ENCODE peak calls at places on chromosomes 13 and 19, in five cellular contexts. C is PC-3; I is tibial nerve; N is MG63; Q is CD8-positive, alpha-beta T cell. K is an unnamed sample.

GRCh38 chr13:32622827-32623226 is 36.6 kb downstream of the PDS5B start:
- DNase-seq in C (no peak), I (no peak), N (no peak), Q (no peak), K (no peak)

GRCh38 chr13:41970022-41970421 is 9.1 kb upstream of the VWA8 start:
- DNase-seq in C (no peak), I (no peak), N (no peak), Q (no peak), K (no peak)

GRCh38 chr19:44645407-44646048 is 1.8 kb downstream of the PVR start:
- DNase-seq in C (no peak), I (no peak), N (no peak), Q (no peak), K (no peak)

GRCh38 chr19:50537769-50538230 is 24.1 kb upstream of the ASPDH start:
- DNase-seq in C (peak), I (peak), N (peak), Q (peak), K (peak)

GRCh38 chr19:46579286-46579944 is 21.7 kb upstream of the CALM3 start:
- DNase-seq in C (peak), I (no peak), N (no peak), Q (peak), K (no peak)

GRCh38 chr13:74444877-74445479 is 310.8 kb upstream of the KLF12 start:
- DNase-seq in C (peak), I (no peak), N (no peak), Q (no peak), K (no peak)

GRCh38 chr13:37788346-37788745 is 81.2 kb downstream of the TRPC4 start:
- DNase-seq in C (no peak), I (no peak), N (no peak), Q (no peak), K (no peak)

GRCh38 chr13:110396913-110397379 is 89.9 kb downstream of the COL4A2 start:
- DNase-seq in C (peak), I (peak), N (peak), Q (no peak), K (no peak)

GRCh38 chr13:89375839-89376238 is 1704.7 kb downstream of the SLITRK5 start:
- DNase-seq in C (peak), I (no peak), N (peak), Q (no peak), K (no peak)

GRCh38 chr13:27482996-27483395 is 32.6 kb upstream of the MTIF3 start:
- DNase-seq in C (no peak), I (no peak), N (no peak), Q (no peak), K (no peak)

GRCh38 chr19:35468637-35469036 is 20.6 kb downstream of the FFAR2 start:
- DNase-seq in C (peak), I (peak), N (peak), Q (peak), K (peak)

GRCh38 chr13:77530870-77531269 is 4.6 kb upstream of the SCEL start:
- DNase-seq in C (no peak), I (no peak), N (no peak), Q (no peak), K (no peak)

GRCh38 chr13:96053003-96053703 is at the start of gene UGGT2:
- DNase-seq in C (peak), I (peak), N (peak), Q (no peak), K (peak)

GRCh38 chr13:35474551-35474950 is 1.9 kb downstream of the MAB21L1 start:
- DNase-seq in C (no peak), I (peak), N (no peak), Q (no peak), K (no peak)

GRCh38 chr19:3479177-3479818 is 1.0 kb downstream of the SMIM24 start:
- DNase-seq in C (peak), I (no peak), N (no peak), Q (peak), K (no peak)

GRCh38 chr19:48136547-48136946 is 25.9 kb upstream of the PLA2G4C start:
- DNase-seq in C (no peak), I (no peak), N (no peak), Q (no peak), K (no peak)

GRCh38 chr13:97288486-97288900 is 66.4 kb downstream of the MBNL2 start:
- DNase-seq in C (no peak), I (no peak), N (no peak), Q (no peak), K (no peak)

GRCh38 chr13:97199451-97199850 is 22.7 kb upstream of the MBNL2 start:
- DNase-seq in C (no peak), I (no peak), N (no peak), Q (no peak), K (no peak)

GRCh38 chr19:41575998-41576397 is at the start of gene CEACAM21:
- DNase-seq in C (no peak), I (peak), N (no peak), Q (peak), K (no peak)

GRCh38 chr19:41584260-41584810 is 8.4 kb downstream of the CEACAM21 start:
- DNase-seq in C (no peak), I (no peak), N (no peak), Q (no peak), K (no peak)

GRCh38 chr19:41577144-41577830 is 1.3 kb downstream of the CEACAM21 start:
- DNase-seq in C (no peak), I (no peak), N (no peak), Q (no peak), K (no peak)

GRCh38 chr19:41577833-41578232 is 1.9 kb downstream of the CEACAM21 start:
- DNase-seq in C (no peak), I (no peak), N (no peak), Q (no peak), K (no peak)

DNA sequence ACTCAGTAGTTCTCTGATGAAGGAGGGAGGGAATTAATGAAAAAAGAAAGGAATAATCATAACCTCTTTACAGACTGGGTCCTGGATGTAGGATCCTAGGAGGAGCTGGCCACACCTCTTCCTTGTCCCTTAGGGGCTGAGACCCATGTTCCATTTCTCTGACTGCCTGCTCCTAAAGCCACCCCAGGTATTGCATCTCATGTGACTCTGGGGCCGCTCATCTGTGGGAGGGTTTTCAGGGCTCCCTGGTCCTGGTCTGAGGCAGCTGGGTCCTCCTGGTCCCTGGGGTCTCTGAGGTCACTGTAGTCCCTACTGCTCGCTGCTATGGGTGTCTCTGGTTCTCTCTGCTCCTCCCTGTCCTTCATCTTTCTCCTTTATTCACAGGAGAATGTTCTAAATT is 2.9 kb downstream of the CEACAM21 start:
- DNase-seq in C (no peak), I (no peak), N (no peak), Q (no peak), K (no peak)
- H3K4me3 ChIP-seq in C (no peak), I (no peak), N (no peak), Q (no peak), K (no peak)

DNA sequence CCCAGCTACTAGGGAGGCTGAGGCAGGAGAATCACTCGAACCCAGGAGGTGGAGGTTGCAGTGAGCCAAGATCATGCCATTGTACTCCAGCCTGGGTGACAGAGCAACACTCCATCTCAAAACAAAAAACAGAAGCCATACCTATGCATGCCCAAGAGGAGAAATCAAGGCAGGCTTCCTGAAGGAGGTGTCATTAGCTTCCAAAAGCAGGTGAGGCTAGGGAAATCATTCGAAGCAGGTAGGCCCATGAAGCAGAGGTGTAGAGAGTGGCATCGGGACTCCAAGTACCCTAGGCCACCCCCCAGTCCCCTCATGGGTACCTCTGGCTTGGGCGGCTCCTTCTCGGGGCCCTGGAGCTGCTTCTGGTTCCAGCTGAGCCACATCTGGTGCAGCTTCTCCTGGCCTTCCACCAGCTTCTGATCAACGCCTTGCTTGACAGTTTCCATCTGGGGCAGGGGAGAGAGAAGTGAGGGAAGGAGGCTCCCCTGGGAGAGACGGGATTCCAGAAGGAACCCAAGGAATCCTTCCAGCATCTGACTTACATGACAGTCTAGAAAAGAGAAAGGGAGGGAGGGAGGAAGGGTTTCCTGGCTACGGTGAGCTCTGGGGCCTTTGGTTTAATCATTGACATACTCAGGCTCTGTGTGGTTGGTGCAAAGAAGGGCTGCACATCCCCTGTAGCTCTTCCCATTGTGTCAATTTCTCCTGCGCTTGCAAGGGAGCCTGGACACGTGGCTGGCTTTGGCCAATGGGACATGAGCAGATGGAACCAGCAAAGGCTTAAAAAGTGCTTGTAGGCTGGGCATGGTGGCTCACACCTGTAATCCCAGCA is 13.1 kb upstream of the TICAM1 start:
- DNase-seq in C (no peak), I (no peak), N (no peak), Q (no peak), K (no peak)
- H3K4me3 ChIP-seq in C (no peak), I (no peak), N (no peak), Q (no peak), K (no peak)

GRCh38 chr19:18339703-18340102 is 695 bp upstream of the PGPEP1 start:
- DNase-seq in C (peak), I (no peak), N (no peak), Q (no peak), K (no peak)
- H3K4me3 ChIP-seq in C (peak), I (peak), N (no peak), Q (peak), K (no peak)

GRCh38 chr19:17617807-17618192 is 62.4 kb downstream of the COLGALT1 start:
- DNase-seq in C (no peak), I (no peak), N (no peak), Q (no peak), K (no peak)

GRCh38 chr19:17615889-17616685 is 60.6 kb downstream of the COLGALT1 start:
- DNase-seq in C (no peak), I (no peak), N (no peak), Q (no peak), K (no peak)

GRCh38 chr19:17616961-17617806 is 61.7 kb downstream of the COLGALT1 start:
- DNase-seq in C (no peak), I (no peak), N (peak), Q (no peak), K (no peak)

GRCh38 chr19:17618281-17618903 is 62.9 kb downstream of the COLGALT1 start:
- DNase-seq in C (no peak), I (no peak), N (no peak), Q (no peak), K (no peak)

GRCh38 chr19:17616686-17616960 is 61.2 kb downstream of the COLGALT1 start:
- DNase-seq in C (no peak), I (no peak), N (no peak), Q (no peak), K (no peak)
- H3K4me3 ChIP-seq in C (peak), I (no peak), N (no peak), Q (no peak), K (no peak)

GRCh38 chr19:41957161-41957837 is 1.8 kb downstream of the RABAC1 start:
- DNase-seq in C (no peak), I (no peak), N (no peak), Q (no peak), K (no peak)
- H3K4me3 ChIP-seq in C (peak), I (no peak), N (peak), Q (no peak), K (no peak)

GRCh38 chr13:50322006-50322405 is 306.8 kb downstream of the KCNRG start:
- DNase-seq in C (no peak), I (no peak), N (no peak), Q (no peak), K (no peak)

GRCh38 chr13:50323440-50324070 is 308.3 kb downstream of the KCNRG start:
- DNase-seq in C (peak), I (no peak), N (no peak), Q (no peak), K (no peak)

GRCh38 chr13:50326271-50326670 is 311.0 kb downstream of the KCNRG start:
- DNase-seq in C (no peak), I (no peak), N (no peak), Q (no peak), K (no peak)

GRCh38 chr13:50326746-50327145 is 311.5 kb downstream of the KCNRG start:
- DNase-seq in C (peak), I (no peak), N (no peak), Q (no peak), K (no peak)
- H3K4me3 ChIP-seq in C (no peak), I (no peak), N (no peak), Q (no peak), K (no peak)

GRCh38 chr19:42196011-42197001 is 21.2 kb downstream of the DEDD2 start:
- DNase-seq in C (no peak), I (no peak), N (no peak), Q (no peak), K (no peak)
- H3K4me3 ChIP-seq in C (no peak), I (no peak), N (no peak), Q (no peak), K (no peak)

DNA sequence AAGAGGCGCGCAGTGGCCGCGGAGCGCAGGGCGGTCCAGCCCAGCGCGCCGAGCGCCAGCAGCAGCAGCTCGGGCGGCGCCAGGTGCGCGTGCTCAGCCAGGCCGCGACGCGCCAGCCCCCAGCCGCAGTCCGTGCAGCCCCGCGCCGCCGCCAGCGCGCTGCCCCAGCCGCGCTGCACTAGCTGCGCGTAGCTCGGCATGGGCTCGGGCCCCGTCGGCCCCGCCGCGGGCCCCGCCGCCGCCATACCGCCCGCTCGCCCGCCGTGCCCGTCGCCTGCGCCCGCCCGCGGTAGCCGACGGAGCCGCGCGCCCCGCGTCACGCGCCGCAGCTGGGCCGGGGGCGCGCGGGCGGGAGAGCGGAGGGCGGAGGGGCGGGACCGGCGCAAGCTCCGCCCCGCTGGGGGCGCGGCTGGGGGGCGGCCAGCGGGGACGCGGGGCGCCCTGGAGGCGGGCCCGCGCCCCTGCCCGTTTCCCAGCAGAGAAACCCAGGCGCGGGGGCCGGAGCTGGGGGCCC is at the start of gene CERS1:
- DNase-seq in C (no peak), I (no peak), N (peak), Q (no peak), K (no peak)
- H3K4me3 ChIP-seq in C (peak), I (peak), N (peak), Q (no peak), K (peak)

DNA sequence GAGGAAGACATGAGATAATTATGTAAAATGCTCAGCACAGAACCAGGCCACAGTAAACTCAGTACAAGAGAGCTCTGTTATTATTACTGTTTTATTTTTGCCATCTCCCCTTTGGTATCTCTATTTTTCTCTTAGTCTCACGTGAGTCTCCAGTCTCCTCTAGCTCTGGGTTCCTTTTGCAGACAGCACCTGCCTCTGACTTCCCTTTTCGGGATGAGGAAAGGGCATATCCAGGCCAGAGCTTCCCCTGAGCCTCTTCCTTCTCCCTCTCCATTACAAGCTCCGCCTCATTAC is 6.1 kb upstream of the CNFN start:
- DNase-seq in C (no peak), I (no peak), N (no peak), Q (no peak), K (no peak)
- H3K4me3 ChIP-seq in C (peak), I (peak), N (peak), Q (peak), K (peak)

K was measured in iPS DF 6.9.